ENCODE peak calls at places on chromosomes 7 and 10, in six cellular contexts. A is stimulated activated CD8-positive, alpha-beta memory T cell treated with anti-CD3 and anti-CD28 coated beads, Interleukin-4, amount 100 ng/mL, for 1 hour; X is NAMALWA; H is heart left ventricle; W is posterior cingulate gyrus; D is GM10248. C is an unnamed sample.
A peak's percentile ranks its signal among the peaks of the same experiment; 100 is the strongest.

GRCh38 chr10:794382-794956 is 105.0 kb upstream of the DIP2C start:
- DNase-seq in A (no peak), X (peak; percentile 37), H (no peak), W (peak; percentile 71), D (no peak), C (no peak)

GRCh38 chr10:79316671-79317431 is 30.4 kb upstream of the PPIF start:
- DNase-seq in A (no peak), X (peak; percentile 30), H (peak; percentile 23), W (no peak), D (peak; percentile 62), C (no peak)

GRCh38 chr7:63092951-63093350 is 905.7 kb upstream of the ZNF722 start:
- DNase-seq in A (no peak), X (no peak), H (no peak), W (no peak), D (no peak), C (no peak)

GRCh38 chr7:51029586-51030230 is 247.0 kb upstream of the GRB10 start:
- DNase-seq in A (no peak), X (no peak), H (no peak), W (no peak), D (no peak), C (no peak)

GRCh38 chr10:930415-931325 is 835 bp downstream of the LARP4B start:
- DNase-seq in A (no peak), X (peak; percentile 66), H (peak; percentile 37), W (no peak), D (no peak), C (no peak)

GRCh38 chr7:84291756-84292155 is 97.2 kb upstream of the SEMA3A start:
- DNase-seq in A (no peak), X (peak; percentile 30), H (no peak), W (no peak), D (no peak), C (no peak)

GRCh38 chr7:1705856-1706255 is 35.8 kb downstream of the ELFN1 start:
- DNase-seq in A (no peak), X (no peak), H (no peak), W (peak; percentile 36), D (no peak), C (no peak)

GRCh38 chr10:130049244-130049643 is 61.4 kb downstream of the C10orf143 start:
- DNase-seq in A (no peak), X (no peak), H (no peak), W (peak; percentile 78), D (no peak), C (peak; percentile 6)

GRCh38 chr10:131199646-131200045 is 111.9 kb downstream of the TCERG1L start:
- DNase-seq in A (no peak), X (no peak), H (no peak), W (no peak), D (no peak), C (no peak)

GRCh38 chr10:131271966-131272365 is 39.6 kb downstream of the TCERG1L start:
- DNase-seq in A (no peak), X (no peak), H (no peak), W (peak; percentile 40), D (no peak), C (no peak)

GRCh38 chr10:11402392-11402791 is 209.1 kb downstream of the USP6NL start:
- DNase-seq in A (no peak), X (no peak), H (no peak), W (no peak), D (no peak), C (no peak)

GRCh38 chr10:2121315-2121714 is 384.0 kb upstream of the ADARB2 start:
- DNase-seq in A (no peak), X (no peak), H (no peak), W (no peak), D (no peak), C (no peak)

GRCh38 chr7:17408904-17409290 is 110.4 kb downstream of the AHR start:
- DNase-seq in A (no peak), X (no peak), H (no peak), W (no peak), D (no peak), C (no peak)

GRCh38 chr10:71391701-71392100 is 5.0 kb upstream of the CDH23 start:
- DNase-seq in A (no peak), X (no peak), H (no peak), W (peak; percentile 70), D (no peak), C (no peak)

GRCh38 chr7:34838329-34838728 is 180.3 kb downstream of the NPSR1 start:
- DNase-seq in A (no peak), X (no peak), H (no peak), W (no peak), D (no peak), C (no peak)

GRCh38 chr10:123558651-123559050 is 107.5 kb upstream of the GPR26 start:
- DNase-seq in A (no peak), X (no peak), H (no peak), W (peak; percentile 85), D (no peak), C (no peak)

GRCh38 chr7:87413029-87413428 is 62.5 kb downstream of the ABCB4 start:
- DNase-seq in A (no peak), X (no peak), H (no peak), W (no peak), D (no peak), C (no peak)

GRCh38 chr10:76546411-76546810 is 1091.2 kb downstream of the KCNMA1 start:
- DNase-seq in A (no peak), X (no peak), H (no peak), W (no peak), D (no peak), C (no peak)

GRCh38 chr10:104331208-104331838 is 6.9 kb downstream of the ITPRIP start:
- DNase-seq in A (no peak), X (no peak), H (peak; percentile 76), W (peak; percentile 61), D (no peak), C (no peak)

GRCh38 chr7:904847-905246 is 28.5 kb downstream of the GET4 start:
- DNase-seq in A (no peak), X (no peak), H (no peak), W (no peak), D (no peak), C (no peak)

GRCh38 chr7:134086998-134087735 is 40.0 kb upstream of the LRGUK start:
- DNase-seq in A (no peak), X (no peak), H (no peak), W (no peak), D (no peak), C (no peak)

GRCh38 chr10:16491933-16492332 is 29.7 kb downstream of the C1QL3 start:
- DNase-seq in A (no peak), X (no peak), H (no peak), W (no peak), D (no peak), C (no peak)

GRCh38 chr10:80473692-80474596 is 19.8 kb downstream of the TSPAN14 start:
- DNase-seq in A (no peak), X (no peak), H (no peak), W (no peak), D (no peak), C (no peak)

GRCh38 chr10:70656489-70656888 is 15.8 kb upstream of the ADAMTS14 start:
- DNase-seq in A (no peak), X (no peak), H (peak; percentile 62), W (no peak), D (peak; percentile 68), C (no peak)

GRCh38 chr7:114652041-114652440 is 237.4 kb downstream of the FOXP2 start:
- DNase-seq in A (no peak), X (no peak), H (no peak), W (no peak), D (no peak), C (no peak)

GRCh38 chr10:48219194-48219593 is 55.3 kb downstream of the FRMPD2 start:
- DNase-seq in A (no peak), X (no peak), H (no peak), W (no peak), D (no peak), C (no peak)

GRCh38 chr7:69363131-69363530 is 235.1 kb upstream of the AUTS2 start:
- DNase-seq in A (no peak), X (no peak), H (no peak), W (no peak), D (no peak), C (no peak)

GRCh38 chr10:28840202-28840601 is 162.9 kb downstream of the BAMBI start:
- DNase-seq in A (no peak), X (no peak), H (no peak), W (no peak), D (no peak), C (no peak)

GRCh38 chr10:15169555-15170407 is 1.3 kb upstream of the NMT2 start:
- DNase-seq in A (no peak), X (no peak), H (peak; percentile 27), W (peak; percentile 77), D (no peak), C (peak; percentile 41)

GRCh38 chr7:7746419-7746818 is 28.0 kb upstream of the RPA3 start:
- DNase-seq in A (no peak), X (no peak), H (no peak), W (no peak), D (no peak), C (no peak)

GRCh38 chr10:89440262-89440661 is 25.9 kb downstream of the IFIT5 start:
- DNase-seq in A (no peak), X (no peak), H (peak; percentile 78), W (no peak), D (no peak), C (no peak)

GRCh38 chr7:156158213-156158612 is 345.9 kb upstream of the SHH start:
- DNase-seq in A (no peak), X (no peak), H (no peak), W (no peak), D (no peak), C (no peak)

C was measured in central memory CD8-positive, alpha-beta T cell.